ENCODE peak calls at places on chromosomes 4 and X, in six cellular contexts. One of them, this sample, is unnamed.

GRCh38 chrX:16828126-16828908 is 41.8 kb downstream of the RBBP7 start:
- DNase-seq in WERI-Rb-1: no peak
- DNase-seq in cardiac muscle cell: no peak
- DNase-seq in omental fat pad: no peak
- DNase-seq in A549: no peak
- DNase-seq in heart right ventricle: no peak
- DNase-seq in this sample: peak

GRCh38 chr4:163554870-163555465 is 60.5 kb downstream of the TMA16 start:
- DNase-seq in WERI-Rb-1: no peak
- DNase-seq in cardiac muscle cell: peak
- DNase-seq in omental fat pad: no peak
- DNase-seq in A549: no peak
- DNase-seq in heart right ventricle: no peak
- DNase-seq in this sample: no peak

GRCh38 chrX:45903781-45904201 is 641.4 kb downstream of the ZNF674 start:
- DNase-seq in WERI-Rb-1: no peak
- DNase-seq in cardiac muscle cell: no peak
- DNase-seq in omental fat pad: no peak
- DNase-seq in A549: no peak
- DNase-seq in heart right ventricle: no peak
- DNase-seq in this sample: no peak

GRCh38 chr4:55397024-55397520 is 1.3 kb downstream of the TMEM165 start:
- DNase-seq in WERI-Rb-1: no peak
- DNase-seq in cardiac muscle cell: no peak
- DNase-seq in omental fat pad: no peak
- DNase-seq in A549: no peak
- DNase-seq in heart right ventricle: no peak
- DNase-seq in this sample: no peak

GRCh38 chrX:47235691-47236103 is 2.9 kb downstream of the USP11 start:
- DNase-seq in WERI-Rb-1: no peak
- DNase-seq in cardiac muscle cell: no peak
- DNase-seq in omental fat pad: no peak
- DNase-seq in A549: no peak
- DNase-seq in heart right ventricle: no peak
- DNase-seq in this sample: no peak

GRCh38 chr4:82362565-82362964 is 11.2 kb downstream of the HNRNPD start:
- DNase-seq in WERI-Rb-1: no peak
- DNase-seq in cardiac muscle cell: no peak
- DNase-seq in omental fat pad: no peak
- DNase-seq in A549: no peak
- DNase-seq in heart right ventricle: no peak
- DNase-seq in this sample: no peak

GRCh38 chr4:38013461-38014366 is 53.5 kb downstream of the PTTG2 start:
- DNase-seq in WERI-Rb-1: no peak
- DNase-seq in cardiac muscle cell: no peak
- DNase-seq in omental fat pad: no peak
- DNase-seq in A549: no peak
- DNase-seq in heart right ventricle: peak
- DNase-seq in this sample: no peak

GRCh38 chr4:95027906-95028618 is 270.3 kb downstream of the BMPR1B start:
- DNase-seq in WERI-Rb-1: no peak
- DNase-seq in cardiac muscle cell: peak
- DNase-seq in omental fat pad: no peak
- DNase-seq in A549: no peak
- DNase-seq in heart right ventricle: no peak
- DNase-seq in this sample: no peak

GRCh38 chrX:20309796-20310195 is 43.1 kb upstream of the RPS6KA3 start:
- DNase-seq in WERI-Rb-1: no peak
- DNase-seq in cardiac muscle cell: no peak
- DNase-seq in omental fat pad: no peak
- DNase-seq in A549: no peak
- DNase-seq in heart right ventricle: no peak
- DNase-seq in this sample: no peak

GRCh38 chrX:145735036-145735435 is 82.6 kb upstream of the SLITRK2 start:
- DNase-seq in WERI-Rb-1: no peak
- DNase-seq in cardiac muscle cell: no peak
- DNase-seq in omental fat pad: no peak
- DNase-seq in A549: no peak
- DNase-seq in heart right ventricle: no peak
- DNase-seq in this sample: no peak

GRCh38 chr4:170374770-170375169 is 285.0 kb upstream of the AADAT start:
- DNase-seq in WERI-Rb-1: peak
- DNase-seq in cardiac muscle cell: peak
- DNase-seq in omental fat pad: no peak
- DNase-seq in A549: peak
- DNase-seq in heart right ventricle: no peak
- DNase-seq in this sample: no peak

GRCh38 chr4:7023486-7023885 is 19.7 kb upstream of the TADA2B start:
- DNase-seq in WERI-Rb-1: no peak
- DNase-seq in cardiac muscle cell: no peak
- DNase-seq in omental fat pad: no peak
- DNase-seq in A549: no peak
- DNase-seq in heart right ventricle: no peak
- DNase-seq in this sample: no peak

GRCh38 chrX:12771445-12772069 is 19.7 kb upstream of the PRPS2 start:
- DNase-seq in WERI-Rb-1: peak
- DNase-seq in cardiac muscle cell: peak
- DNase-seq in omental fat pad: no peak
- DNase-seq in A549: peak
- DNase-seq in heart right ventricle: peak
- DNase-seq in this sample: no peak

GRCh38 chr4:95180531-95181315 is 368.1 kb downstream of the UNC5C start:
- DNase-seq in WERI-Rb-1: no peak
- DNase-seq in cardiac muscle cell: peak
- DNase-seq in omental fat pad: no peak
- DNase-seq in A549: no peak
- DNase-seq in heart right ventricle: no peak
- DNase-seq in this sample: no peak

GRCh38 chr4:10783351-10783750 is 98.8 kb upstream of the CLNK start:
- DNase-seq in WERI-Rb-1: no peak
- DNase-seq in cardiac muscle cell: no peak
- DNase-seq in omental fat pad: no peak
- DNase-seq in A549: no peak
- DNase-seq in heart right ventricle: no peak
- DNase-seq in this sample: no peak

GRCh38 chr4:89712141-89712540 is 124.8 kb downstream of the SNCA start:
- DNase-seq in WERI-Rb-1: no peak
- DNase-seq in cardiac muscle cell: no peak
- DNase-seq in omental fat pad: no peak
- DNase-seq in A549: no peak
- DNase-seq in heart right ventricle: no peak
- DNase-seq in this sample: peak

GRCh38 chrX:17613979-17614572 is 123.2 kb upstream of the SCML1 start:
- DNase-seq in WERI-Rb-1: no peak
- DNase-seq in cardiac muscle cell: peak
- DNase-seq in omental fat pad: no peak
- DNase-seq in A549: no peak
- DNase-seq in heart right ventricle: no peak
- DNase-seq in this sample: peak

GRCh38 chr4:87150498-87151261 is 69.7 kb downstream of the KLHL8 start:
- DNase-seq in WERI-Rb-1: peak
- DNase-seq in cardiac muscle cell: peak
- DNase-seq in omental fat pad: no peak
- DNase-seq in A549: peak
- DNase-seq in heart right ventricle: no peak
- DNase-seq in this sample: peak

GRCh38 chr4:21778702-21779101 is 169.9 kb downstream of the KCNIP4 start:
- DNase-seq in WERI-Rb-1: no peak
- DNase-seq in cardiac muscle cell: no peak
- DNase-seq in omental fat pad: no peak
- DNase-seq in A549: no peak
- DNase-seq in heart right ventricle: no peak
- DNase-seq in this sample: no peak

GRCh38 chrX:69387559-69388487 is 116.3 kb upstream of the NALF2 start:
- DNase-seq in WERI-Rb-1: peak
- DNase-seq in cardiac muscle cell: peak
- DNase-seq in omental fat pad: no peak
- DNase-seq in A549: peak
- DNase-seq in heart right ventricle: peak
- DNase-seq in this sample: peak

DNA sequence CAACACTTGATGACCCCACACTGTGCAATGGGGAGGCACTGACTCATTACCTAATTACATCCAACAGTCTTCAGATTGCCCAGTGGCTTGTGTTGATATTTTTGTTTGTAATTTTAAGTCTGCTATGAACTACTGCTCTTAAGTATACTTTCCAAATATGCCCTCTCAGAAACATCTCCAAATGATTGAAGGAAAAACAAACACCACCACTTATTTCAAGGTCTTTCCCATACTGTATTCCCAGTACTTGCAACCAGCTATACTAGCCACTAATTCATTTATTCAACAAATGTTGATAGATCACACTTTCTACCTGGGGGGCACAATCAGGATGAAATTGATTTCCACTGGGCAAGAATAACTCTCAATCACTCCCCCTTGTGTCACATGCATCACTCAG is 302.2 kb upstream of the CPEB2 start:
- DNase-seq in WERI-Rb-1: no peak
- DNase-seq in cardiac muscle cell: no peak
- DNase-seq in omental fat pad: no peak
- DNase-seq in A549: no peak
- DNase-seq in heart right ventricle: no peak
- DNase-seq in this sample: no peak
- TF ChIP-seq CTCF in WERI-Rb-1: no peak
- TF ChIP-seq CTCF in cardiac muscle cell: no peak
- TF ChIP-seq CTCF in omental fat pad: no peak
- TF ChIP-seq CTCF in A549: no peak
- TF ChIP-seq CTCF in heart right ventricle: no peak
- TF ChIP-seq CTCF in this sample: no peak

DNA sequence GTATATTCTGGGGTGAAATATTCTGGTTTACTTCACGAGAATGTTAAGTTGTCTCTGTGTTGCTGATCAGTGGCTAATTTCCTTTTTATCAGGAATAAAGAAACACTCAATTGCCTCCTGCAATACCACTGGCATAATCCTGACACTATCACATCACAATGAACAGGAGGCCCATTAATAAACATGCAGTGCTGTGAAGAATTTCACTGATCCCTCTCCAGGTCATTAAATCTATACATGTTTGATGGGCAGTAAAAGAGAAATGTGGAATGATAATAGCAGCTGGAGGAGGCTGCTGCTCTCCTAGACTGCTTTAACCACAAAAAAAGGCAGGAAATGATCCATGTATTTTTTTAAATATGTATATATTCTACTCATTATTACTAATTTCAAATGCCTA is 202.1 kb downstream of the CENPC start:
- DNase-seq in WERI-Rb-1: no peak
- DNase-seq in cardiac muscle cell: no peak
- DNase-seq in omental fat pad: no peak
- DNase-seq in A549: no peak
- DNase-seq in heart right ventricle: no peak
- DNase-seq in this sample: no peak
- TF ChIP-seq CTCF in WERI-Rb-1: no peak
- TF ChIP-seq CTCF in cardiac muscle cell: no peak
- TF ChIP-seq CTCF in omental fat pad: no peak
- TF ChIP-seq CTCF in A549: no peak
- TF ChIP-seq CTCF in heart right ventricle: no peak
- TF ChIP-seq CTCF in this sample: no peak

DNA sequence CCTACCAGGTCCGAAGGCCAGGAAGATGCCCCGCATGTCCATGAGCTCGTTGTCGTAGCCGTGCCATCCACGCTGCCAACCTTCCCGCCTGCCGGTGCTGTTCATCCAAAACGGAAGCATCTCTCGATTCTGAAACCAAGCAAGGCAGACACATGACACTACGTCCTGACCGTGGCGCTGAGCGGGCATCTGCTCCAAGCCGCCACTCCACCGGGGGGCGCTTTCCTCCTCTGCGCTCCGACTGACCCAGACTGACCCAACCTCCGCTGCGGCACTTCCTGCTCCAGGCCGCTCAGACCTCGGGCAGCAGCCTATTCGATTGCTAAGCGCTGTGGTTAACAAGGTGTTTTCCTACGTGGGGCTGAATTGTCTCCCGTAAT is 120.4 kb downstream of the ENPP6 start:
- DNase-seq in WERI-Rb-1: no peak
- DNase-seq in cardiac muscle cell: no peak
- DNase-seq in omental fat pad: no peak
- DNase-seq in A549: no peak
- DNase-seq in heart right ventricle: peak
- DNase-seq in this sample: no peak
- TF ChIP-seq CTCF in WERI-Rb-1: peak
- TF ChIP-seq CTCF in cardiac muscle cell: peak
- TF ChIP-seq CTCF in omental fat pad: no peak
- TF ChIP-seq CTCF in A549: no peak
- TF ChIP-seq CTCF in heart right ventricle: peak
- TF ChIP-seq CTCF in this sample: peak

GRCh38 chr4:154292589-154292988 is 199.0 kb downstream of the DCHS2 start:
- DNase-seq in WERI-Rb-1: peak
- DNase-seq in cardiac muscle cell: no peak
- DNase-seq in omental fat pad: no peak
- DNase-seq in A549: no peak
- DNase-seq in heart right ventricle: no peak
- DNase-seq in this sample: no peak
- TF ChIP-seq CTCF in WERI-Rb-1: peak
- TF ChIP-seq CTCF in cardiac muscle cell: no peak
- TF ChIP-seq CTCF in omental fat pad: no peak
- TF ChIP-seq CTCF in A549: no peak
- TF ChIP-seq CTCF in heart right ventricle: no peak
- TF ChIP-seq CTCF in this sample: no peak